ENCODE peak calls at places on chromosome 16, in four cellular contexts. One of them, this sample, is unnamed.

GRCh38 chr16:53922067-53922804 is 218.3 kb downstream of the FTO start:
- DNase-seq in GM12878: no peak
- DNase-seq in HepG2: no peak
- DNase-seq in K562: no peak
- DNase-seq in this sample: no peak

GRCh38 chr16:951660-952301 is 19.0 kb downstream of the LMF1 start:
- DNase-seq in GM12878: no peak
- DNase-seq in HepG2: no peak
- DNase-seq in K562: peak
- DNase-seq in this sample: no peak

GRCh38 chr16:83887088-83887487 is 11.8 kb upstream of the MLYCD start:
- DNase-seq in GM12878: no peak
- DNase-seq in HepG2: no peak
- DNase-seq in K562: no peak
- DNase-seq in this sample: no peak

GRCh38 chr16:27402964-27403600 is 1.1 kb downstream of the IL21R start:
- DNase-seq in GM12878: no peak
- DNase-seq in HepG2: no peak
- DNase-seq in K562: no peak
- DNase-seq in this sample: no peak

GRCh38 chr16:50463581-50464324 is 84.4 kb upstream of the NKD1 start:
- DNase-seq in GM12878: no peak
- DNase-seq in HepG2: peak
- DNase-seq in K562: no peak
- DNase-seq in this sample: no peak

GRCh38 chr16:2084688-2085625 is 37.2 kb downstream of the TSC2 start:
- DNase-seq in GM12878: no peak
- DNase-seq in HepG2: no peak
- DNase-seq in K562: no peak
- DNase-seq in this sample: no peak

GRCh38 chr16:17321824-17322223 is 148.9 kb downstream of the XYLT1 start:
- DNase-seq in GM12878: no peak
- DNase-seq in HepG2: no peak
- DNase-seq in K562: no peak
- DNase-seq in this sample: no peak

GRCh38 chr16:66344533-66345145 is 21.9 kb upstream of the CDH5 start:
- DNase-seq in GM12878: no peak
- DNase-seq in HepG2: peak
- DNase-seq in K562: peak
- DNase-seq in this sample: no peak

GRCh38 chr16:86214326-86215232 is 295.7 kb upstream of the FOXF1 start:
- DNase-seq in GM12878: no peak
- DNase-seq in HepG2: no peak
- DNase-seq in K562: no peak
- DNase-seq in this sample: no peak

GRCh38 chr16:73010150-73010676 is 37.7 kb downstream of the ZFHX3 start:
- DNase-seq in GM12878: no peak
- DNase-seq in HepG2: no peak
- DNase-seq in K562: no peak
- DNase-seq in this sample: no peak

GRCh38 chr16:11742041-11742535 is 569 bp downstream of the TXNDC11 start:
- DNase-seq in GM12878: no peak
- DNase-seq in HepG2: peak
- DNase-seq in K562: peak
- DNase-seq in this sample: peak

GRCh38 chr16:674968-675883 is at the start of gene RHBDL1:
- DNase-seq in GM12878: no peak
- DNase-seq in HepG2: peak
- DNase-seq in K562: peak
- DNase-seq in this sample: peak

GRCh38 chr16:85428168-85428898 is 184.8 kb upstream of the GSE1 start:
- DNase-seq in GM12878: no peak
- DNase-seq in HepG2: no peak
- DNase-seq in K562: peak
- DNase-seq in this sample: peak

GRCh38 chr16:842631-843560 is 42.4 kb upstream of the GNG13 start:
- DNase-seq in GM12878: no peak
- DNase-seq in HepG2: no peak
- DNase-seq in K562: no peak
- DNase-seq in this sample: no peak

GRCh38 chr16:4938683-4939030 is 1.7 kb upstream of the PPL start:
- DNase-seq in GM12878: no peak
- DNase-seq in HepG2: no peak
- DNase-seq in K562: no peak
- DNase-seq in this sample: no peak

GRCh38 chr16:4935231-4935855 is 1.6 kb downstream of the PPL start:
- DNase-seq in GM12878: no peak
- DNase-seq in HepG2: no peak
- DNase-seq in K562: no peak
- DNase-seq in this sample: no peak

GRCh38 chr16:4936181-4936990 is 562 bp downstream of the PPL start:
- DNase-seq in GM12878: no peak
- DNase-seq in HepG2: no peak
- DNase-seq in K562: peak
- DNase-seq in this sample: no peak

GRCh38 chr16:4937782-4938682 is 1.1 kb upstream of the PPL start:
- DNase-seq in GM12878: no peak
- DNase-seq in HepG2: no peak
- DNase-seq in K562: no peak
- DNase-seq in this sample: no peak

GRCh38 chr16:4936991-4937781 is at the start of gene PPL:
- DNase-seq in GM12878: no peak
- DNase-seq in HepG2: peak
- DNase-seq in K562: peak
- DNase-seq in this sample: no peak
- TF ChIP-seq BHLHE40 in GM12878: no peak
- TF ChIP-seq BHLHE40 in HepG2: peak
- TF ChIP-seq BHLHE40 in K562: no peak
- TF ChIP-seq BHLHE40 in this sample: no peak

DNA sequence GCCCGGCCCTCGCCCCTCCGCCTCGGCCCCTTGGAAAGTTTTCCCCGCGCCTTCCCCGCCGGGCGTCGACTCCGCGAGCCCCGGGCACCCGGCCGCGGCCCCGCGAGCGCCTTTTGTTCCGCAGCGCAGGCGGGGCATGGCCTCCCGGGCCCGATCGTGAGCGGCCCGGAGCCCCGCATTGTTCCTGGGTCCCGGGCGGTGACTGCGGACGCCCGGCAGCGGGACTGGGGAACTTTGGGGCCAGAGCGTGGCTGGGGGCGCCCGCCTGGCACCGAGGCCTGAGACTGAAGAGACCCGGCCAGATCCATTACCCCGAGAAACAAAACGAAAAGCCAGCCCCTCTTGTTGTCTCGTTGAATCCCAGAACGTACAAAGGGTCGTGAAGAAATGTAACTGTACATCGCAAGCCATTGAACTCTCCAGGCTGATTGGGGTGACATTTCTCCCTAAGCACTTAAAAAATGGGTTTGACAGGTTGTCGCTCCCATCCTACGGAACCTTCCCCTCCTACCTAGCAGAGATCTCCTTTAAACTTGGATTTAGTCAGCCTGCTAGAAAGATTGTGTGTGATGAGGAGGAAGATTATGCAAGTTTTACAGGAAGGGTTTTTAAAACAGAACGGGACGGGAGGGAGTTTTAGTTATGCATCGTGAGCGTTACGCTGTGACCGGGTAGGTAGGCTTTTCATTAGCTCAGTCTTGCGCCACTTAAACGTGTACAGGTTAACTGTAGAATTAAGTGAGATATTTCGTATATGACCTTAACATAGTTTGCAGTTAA is 807 bp downstream of the METTL9 start:
- DNase-seq in GM12878: peak
- DNase-seq in HepG2: peak
- DNase-seq in K562: peak
- DNase-seq in this sample: peak
- TF ChIP-seq TARDBP in GM12878: no peak
- TF ChIP-seq TARDBP in HepG2: no peak
- TF ChIP-seq TARDBP in K562: no peak
- TF ChIP-seq TARDBP in this sample: no peak

GRCh38 chr16:55773859-55774549 is 58.9 kb downstream of the CES1 start:
- DNase-seq in GM12878: no peak
- DNase-seq in HepG2: no peak
- DNase-seq in K562: no peak
- DNase-seq in this sample: no peak
- TF ChIP-seq FOXM1 in GM12878: no peak
- TF ChIP-seq FOXM1 in HepG2: no peak
- TF ChIP-seq FOXM1 in K562: no peak
- TF ChIP-seq FOXM1 in this sample: no peak

GRCh38 chr16:57916735-57917450 is 54.0 kb downstream of the CNGB1 start:
- DNase-seq in GM12878: no peak
- DNase-seq in HepG2: no peak
- DNase-seq in K562: no peak
- DNase-seq in this sample: no peak

GRCh38 chr16:57912529-57913260 is 58.2 kb downstream of the CNGB1 start:
- DNase-seq in GM12878: no peak
- DNase-seq in HepG2: no peak
- DNase-seq in K562: no peak
- DNase-seq in this sample: no peak

GRCh38 chr16:57915811-57916479 is 55.0 kb downstream of the CNGB1 start:
- DNase-seq in GM12878: no peak
- DNase-seq in HepG2: no peak
- DNase-seq in K562: no peak
- DNase-seq in this sample: no peak

GRCh38 chr16:57915267-57915666 is 55.7 kb downstream of the CNGB1 start:
- DNase-seq in GM12878: no peak
- DNase-seq in HepG2: no peak
- DNase-seq in K562: no peak
- DNase-seq in this sample: no peak

DNA sequence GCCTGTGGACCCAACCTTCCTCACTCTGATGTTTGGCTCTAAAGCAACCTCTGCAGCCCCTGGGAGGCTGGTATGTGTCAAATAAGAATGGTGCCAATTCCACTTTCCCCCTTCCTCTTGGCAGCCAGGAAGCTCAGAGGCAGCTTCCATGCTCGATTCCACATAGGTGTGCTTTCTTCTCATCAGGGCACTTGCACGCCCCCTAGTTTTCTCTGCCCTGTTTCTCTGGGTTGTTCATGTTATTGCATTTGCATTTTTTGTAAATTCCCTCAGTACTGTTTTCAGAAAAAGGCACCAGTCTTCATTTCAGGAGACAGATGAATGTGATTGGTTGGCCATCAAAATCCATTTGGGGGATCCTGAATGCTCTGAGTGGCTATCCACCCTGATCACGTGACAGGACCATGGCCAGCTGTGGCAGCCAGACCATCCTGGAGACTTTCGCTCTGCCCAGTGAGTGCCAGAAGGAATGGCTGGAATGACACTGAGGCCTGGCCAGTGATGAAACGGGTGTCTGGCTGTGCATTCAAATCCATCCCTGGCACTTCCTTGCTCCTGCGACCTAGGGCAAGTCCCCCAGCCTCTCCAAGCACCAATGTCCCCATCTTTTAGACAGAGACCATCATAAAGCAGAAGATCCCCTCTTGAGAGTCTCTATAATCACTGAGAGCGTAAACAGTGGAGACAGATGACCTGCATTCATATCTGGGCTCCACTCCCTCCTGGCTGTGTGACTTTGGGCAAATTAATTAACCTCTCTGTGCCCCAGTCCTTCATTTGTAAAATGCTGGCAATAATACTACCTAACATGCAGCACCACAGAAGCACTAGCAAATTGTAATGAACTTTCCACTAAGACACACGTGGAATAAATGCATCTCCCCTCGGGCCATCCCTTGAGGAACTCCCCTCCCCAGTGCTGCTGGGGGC is 56.4 kb downstream of the CNGB1 start:
- DNase-seq in GM12878: no peak
- DNase-seq in HepG2: no peak
- DNase-seq in K562: no peak
- DNase-seq in this sample: no peak
- TF ChIP-seq BHLHE40 in GM12878: no peak
- TF ChIP-seq BHLHE40 in HepG2: no peak
- TF ChIP-seq BHLHE40 in K562: peak
- TF ChIP-seq BHLHE40 in this sample: no peak

DNA sequence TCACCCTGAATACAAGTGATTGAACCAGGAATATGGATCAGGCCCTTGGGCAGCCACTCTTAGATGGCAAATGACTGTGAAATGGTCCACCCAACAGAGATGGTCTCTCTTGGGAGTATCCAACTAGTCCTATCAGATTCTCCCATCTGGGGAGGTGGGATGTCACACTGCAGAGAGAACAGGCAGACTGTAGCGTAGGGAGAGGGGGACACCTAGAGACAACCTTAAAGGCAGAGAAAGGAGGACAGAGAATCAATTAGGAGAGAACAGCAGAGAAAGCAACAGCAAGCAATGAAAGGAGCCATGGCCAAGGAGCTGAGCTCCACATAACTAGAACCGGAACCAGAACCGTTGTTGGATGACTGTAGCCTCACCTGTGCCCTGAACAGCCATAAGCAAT is 37.2 kb downstream of the IQCK start:
- DNase-seq in GM12878: no peak
- DNase-seq in HepG2: no peak
- DNase-seq in K562: no peak
- DNase-seq in this sample: no peak
- TF ChIP-seq TARDBP in GM12878: no peak
- TF ChIP-seq TARDBP in HepG2: no peak
- TF ChIP-seq TARDBP in K562: no peak
- TF ChIP-seq TARDBP in this sample: no peak

DNA sequence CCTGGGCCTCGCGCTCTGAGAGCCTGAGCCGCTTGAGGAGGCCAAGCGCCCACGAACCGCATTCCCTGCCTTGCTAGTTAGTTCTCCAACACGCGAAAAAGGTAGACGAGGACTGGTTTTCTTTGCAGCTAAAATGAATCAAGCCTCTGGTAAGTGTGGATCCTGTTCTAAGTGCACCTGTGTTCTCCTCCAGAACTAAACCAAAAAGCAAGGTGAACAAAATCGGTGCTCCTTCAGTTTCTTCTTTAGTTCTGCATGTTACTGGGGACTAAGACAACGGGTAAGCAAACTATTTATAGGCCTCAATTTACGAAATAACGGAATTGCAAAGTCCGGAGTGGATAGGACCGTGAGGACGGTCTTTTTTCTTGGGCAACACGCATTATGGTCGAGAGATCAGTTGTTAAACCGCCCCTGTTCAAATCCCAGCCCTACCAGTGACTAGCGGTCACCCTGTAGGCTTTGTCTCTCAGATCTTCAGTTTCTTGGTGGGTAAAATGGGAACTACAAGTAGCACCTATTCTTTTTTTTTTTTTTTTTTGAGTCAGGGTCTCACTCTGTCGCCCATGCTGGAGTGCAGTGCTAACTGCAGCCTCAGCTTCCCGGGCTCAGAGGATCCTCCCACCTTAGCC is 993 bp upstream of the ANKRD11 start:
- DNase-seq in GM12878: no peak
- DNase-seq in HepG2: peak
- DNase-seq in K562: no peak
- DNase-seq in this sample: no peak
- TF ChIP-seq FOXM1 in GM12878: peak
- TF ChIP-seq FOXM1 in HepG2: no peak
- TF ChIP-seq FOXM1 in K562: no peak
- TF ChIP-seq FOXM1 in this sample: no peak

This sample was measured in HEK293T.